ENCODE peak calls at places on chromosome 2, in six cellular contexts. U, X, T, Y, L and A are unnamed samples.

GRCh38 chr2:134319581-134320246 is 65.8 kb downstream of the MGAT5 start:
- DNase-seq in U (no peak), X (no peak), Y (no peak), L (no peak), T (no peak), A (no peak)

GRCh38 chr2:232927041-232927792 is 57.2 kb downstream of the SNORC start:
- DNase-seq in X (peak; percentile 45), Y (peak; percentile 27), T (peak; percentile 57), L (no peak), U (no peak), A (no peak)

GRCh38 chr2:182980115-182980514 is 58.1 kb downstream of the NCKAP1 start:
- DNase-seq in Y (no peak), X (peak; percentile 32), L (peak; percentile 29), T (peak; percentile 69), U (no peak), A (no peak)

GRCh38 chr2:8837795-8838140 is 355 bp upstream of the KIDINS220 start:
- DNase-seq in X (no peak), U (no peak), T (no peak), Y (no peak), L (no peak), A (no peak)

GRCh38 chr2:64905338-64906024 is 83.7 kb upstream of the SLC1A4 start:
- DNase-seq in X (no peak), L (no peak), T (no peak), U (no peak), Y (peak; percentile 18), A (no peak)

GRCh38 chr2:212158081-212158480 is 380.5 kb downstream of the ERBB4 start:
- DNase-seq in Y (no peak), T (no peak), U (no peak), L (no peak), X (no peak), A (no peak)

GRCh38 chr2:69766014-69766413 is 24.1 kb downstream of the ANXA4 start:
- DNase-seq in L (no peak), X (no peak), Y (no peak), T (peak; percentile 79), U (no peak), A (no peak)

GRCh38 chr2:42722328-42723190 is 41.4 kb downstream of the OXER1 start:
- DNase-seq in X (peak; percentile 37), T (peak; percentile 14), Y (no peak), U (no peak), L (peak; percentile 75), A (no peak)

GRCh38 chr2:33167655-33168245 is 221.0 kb downstream of the LTBP1 start:
- DNase-seq in T (no peak), L (no peak), X (no peak), Y (no peak), U (no peak), A (no peak)

GRCh38 chr2:33168973-33169372 is 222.2 kb downstream of the LTBP1 start:
- DNase-seq in T (no peak), X (no peak), Y (no peak), L (no peak), U (no peak), A (no peak)

GRCh38 chr2:33166287-33166881 is 219.6 kb downstream of the LTBP1 start:
- DNase-seq in L (no peak), U (no peak), T (no peak), X (no peak), Y (no peak), A (no peak)

GRCh38 chr2:33168425-33168824 is 221.7 kb downstream of the LTBP1 start:
- DNase-seq in U (no peak), X (no peak), L (no peak), T (no peak), Y (no peak), A (no peak)
- TF ChIP-seq CTCF in U (no peak), X (no peak), L (no peak), T (no peak), Y (no peak), A (no peak)

GRCh38 chr2:26395394-26395793 is 6.3 kb upstream of the DRC1 start:
- DNase-seq in Y (no peak), T (no peak), L (no peak), U (no peak), X (no peak), A (no peak)
- TF ChIP-seq CTCF in Y (no peak), T (no peak), L (no peak), U (no peak), X (no peak), A (no peak)

GRCh38 chr2:216283038-216283900 is 89.0 kb downstream of the MARCHF4 start:
- DNase-seq in U (peak; percentile 30), L (no peak), T (peak; percentile 17), Y (no peak), X (peak; percentile 50), A (no peak)
- TF ChIP-seq CTCF in U (peak; percentile 57), L (peak; percentile 19), T (peak; percentile 51), Y (no peak), X (peak; percentile 62), A (peak; percentile 59)

GRCh38 chr2:88818381-88818780 is 126.9 kb downstream of the RPIA start:
- DNase-seq in T (peak; percentile 48), Y (no peak), L (no peak), U (no peak), X (no peak), A (no peak)
- TF ChIP-seq CTCF in T (no peak), Y (no peak), L (no peak), U (no peak), X (no peak), A (no peak)